ENCODE peak calls at places on chromosomes 11 and 22, in eight cellular contexts. A is NAMALWA, D is heart right ventricle, V is HEK293T, Y is astrocyte of the spinal cord, N is Daoy, K is activated gamma-delta T cell treated with Interleukin-2 at 50 U/mL for 16 hours, U is T-helper 2 cell. C is an unnamed sample.

GRCh38 chr22:23389271-23390071 is 190.6 kb downstream of the IGLL1 start:
- DNase-seq in A (no peak), D (no peak), V (no peak), Y (no peak), N (no peak), K (no peak), U (no peak), C (no peak)

GRCh38 chr11:118238397-118238796 is 13.6 kb upstream of the JAML start:
- DNase-seq in A (no peak), D (no peak), V (no peak), Y (no peak), N (no peak), K (no peak), U (no peak), C (no peak)

GRCh38 chr11:71543866-71544265 is 4.4 kb upstream of the KRTAP5-9 start:
- DNase-seq in A (no peak), D (no peak), V (no peak), Y (no peak), N (no peak), K (no peak), U (no peak), C (no peak)

GRCh38 chr11:115901069-115901468 is 396.9 kb upstream of the CADM1 start:
- DNase-seq in A (no peak), D (no peak), V (no peak), Y (no peak), N (no peak), K (no peak), U (no peak), C (no peak)

GRCh38 chr11:17293308-17293707 is 16.8 kb downstream of the NUCB2 start:
- DNase-seq in A (no peak), D (no peak), V (no peak), Y (no peak), N (no peak), K (no peak), U (no peak), C (no peak)

GRCh38 chr22:46754826-46755225 is 7.6 kb upstream of the TBC1D22A start:
- DNase-seq in A (no peak), D (no peak), V (no peak), Y (no peak), N (no peak), K (no peak), U (no peak), C (no peak)

GRCh38 chr11:110786226-110786902 is 74.1 kb upstream of the ARHGAP20 start:
- DNase-seq in A (no peak), D (no peak), V (no peak), Y (no peak), N (no peak), K (no peak), U (no peak), C (no peak)

GRCh38 chr11:20035701-20036601 is 124.3 kb downstream of the DBX1 start:
- DNase-seq in A (no peak), D (no peak), V (no peak), Y (peak), N (peak), K (no peak), U (no peak), C (no peak)

GRCh38 chr11:22670803-22671202 is 4.4 kb downstream of the GAS2 start:
- DNase-seq in A (peak), D (no peak), V (no peak), Y (no peak), N (peak), K (no peak), U (no peak), C (no peak)

GRCh38 chr11:71499546-71499945 is 27.5 kb upstream of the KRTAP5-7 start:
- DNase-seq in A (no peak), D (no peak), V (no peak), Y (no peak), N (peak), K (no peak), U (no peak), C (no peak)

GRCh38 chr11:123054301-123055065 is 7.5 kb downstream of the HSPA8 start:
- DNase-seq in A (peak), D (no peak), V (peak), Y (peak), N (peak), K (no peak), U (no peak), C (peak)

GRCh38 chr11:110196241-110196754 is 100.1 kb downstream of the RDX start:
- DNase-seq in A (no peak), D (no peak), V (no peak), Y (peak), N (peak), K (no peak), U (no peak), C (no peak)

GRCh38 chr22:29994027-29994715 is 86.1 kb upstream of the HORMAD2 start:
- DNase-seq in A (no peak), D (no peak), V (no peak), Y (peak), N (peak), K (no peak), U (no peak), C (no peak)

GRCh38 chr11:111966678-111967077 is 29.5 kb downstream of the DIXDC1 start:
- DNase-seq in A (no peak), D (no peak), V (no peak), Y (no peak), N (no peak), K (no peak), U (no peak), C (no peak)

GRCh38 chr22:24875862-24876506 is 70.0 kb downstream of the SGSM1 start:
- DNase-seq in A (peak), D (no peak), V (peak), Y (no peak), N (peak), K (no peak), U (no peak), C (no peak)

GRCh38 chr11:25612806-25613205 is 719.1 kb upstream of the ANO3 start:
- DNase-seq in A (no peak), D (no peak), V (no peak), Y (no peak), N (no peak), K (no peak), U (no peak), C (no peak)

GRCh38 chr11:99693941-99694492 is 673.3 kb downstream of the CNTN5 start:
- DNase-seq in A (no peak), D (no peak), V (no peak), Y (peak), N (peak), K (no peak), U (no peak), C (no peak)

GRCh38 chr22:20198527-20199319 is 47.9 kb upstream of the CCDC188 start:
- DNase-seq in A (no peak), D (no peak), V (peak), Y (no peak), N (no peak), K (no peak), U (no peak), C (no peak)

GRCh38 chr11:34161812-34162506 is 56.5 kb downstream of the NAT10 start:
- DNase-seq in A (no peak), D (no peak), V (no peak), Y (no peak), N (peak), K (peak), U (no peak), C (no peak)

GRCh38 chr11:64359712-64360402 is 895 bp downstream of the RPS6KA4 start:
- DNase-seq in A (no peak), D (no peak), V (no peak), Y (no peak), N (no peak), K (no peak), U (no peak), C (no peak)

GRCh38 chr11:113974741-113975470 is at the start of gene HTR3A:
- DNase-seq in A (no peak), D (peak), V (peak), Y (no peak), N (peak), K (no peak), U (no peak), C (no peak)

GRCh38 chr22:32940736-32941135 is 117.4 kb downstream of the SYN3 start:
- DNase-seq in A (no peak), D (no peak), V (no peak), Y (no peak), N (no peak), K (no peak), U (no peak), C (no peak)

GRCh38 chr22:49151256-49152131 is 676.2 kb downstream of the BRD1 start:
- DNase-seq in A (no peak), D (no peak), V (no peak), Y (no peak), N (no peak), K (no peak), U (no peak), C (no peak)

GRCh38 chr11:1150095-1150494 is 7.7 kb upstream of the MUC5AC start:
- DNase-seq in A (no peak), D (peak), V (no peak), Y (no peak), N (no peak), K (no peak), U (no peak), C (no peak)

GRCh38 chr22:41110968-41111367 is 18.6 kb downstream of the EP300 start:
- DNase-seq in A (no peak), D (no peak), V (no peak), Y (no peak), N (no peak), K (no peak), U (no peak), C (no peak)

GRCh38 chr11:43212279-43212678 is 99.5 kb upstream of the API5 start:
- DNase-seq in A (no peak), D (no peak), V (no peak), Y (no peak), N (no peak), K (no peak), U (no peak), C (peak)

GRCh38 chr22:27775087-27775697 is 26.4 kb downstream of the MN1 start:
- DNase-seq in A (no peak), D (no peak), V (no peak), Y (no peak), N (peak), K (no peak), U (no peak), C (no peak)

GRCh38 chr22:39482768-39483167 is 19.3 kb upstream of the MIEF1 start:
- DNase-seq in A (no peak), D (no peak), V (no peak), Y (no peak), N (no peak), K (no peak), U (no peak), C (no peak)

GRCh38 chr11:119051440-119052162 is 5.4 kb downstream of the HYOU1 start:
- DNase-seq in A (no peak), D (no peak), V (no peak), Y (no peak), N (no peak), K (no peak), U (no peak), C (no peak)

GRCh38 chr11:123060265-123061000 is 1.5 kb downstream of the HSPA8 start:
- DNase-seq in A (peak), D (no peak), V (no peak), Y (no peak), N (no peak), K (no peak), U (no peak), C (no peak)

GRCh38 chr11:130700092-130700491 is 216.2 kb downstream of the SNX19 start:
- DNase-seq in A (no peak), D (no peak), V (no peak), Y (no peak), N (no peak), K (no peak), U (no peak), C (no peak)

GRCh38 chr11:126076641-126077040 is 14.0 kb upstream of the CDON start:
- DNase-seq in A (no peak), D (no peak), V (no peak), Y (no peak), N (no peak), K (no peak), U (no peak), C (no peak)

GRCh38 chr11:94558468-94558867 is 8.7 kb upstream of the PIWIL4 start:
- DNase-seq in A (no peak), D (no peak), V (no peak), Y (no peak), N (no peak), K (no peak), U (no peak), C (no peak)

GRCh38 chr11:108486828-108487227 is 11.4 kb downstream of the POGLUT3 start:
- DNase-seq in A (no peak), D (no peak), V (no peak), Y (no peak), N (no peak), K (no peak), U (no peak), C (no peak)

GRCh38 chr11:45755281-45755859 is 49.6 kb upstream of the SLC35C1 start:
- DNase-seq in A (no peak), D (peak), V (no peak), Y (no peak), N (no peak), K (no peak), U (no peak), C (no peak)

GRCh38 chr11:72375241-72375640 is 59.1 kb downstream of the CLPB start:
- DNase-seq in A (no peak), D (no peak), V (no peak), Y (no peak), N (no peak), K (no peak), U (no peak), C (no peak)

GRCh38 chr11:68767672-68768071 is 16.4 kb upstream of the TESMIN start:
- DNase-seq in A (no peak), D (no peak), V (no peak), Y (no peak), N (no peak), K (no peak), U (no peak), C (no peak)

GRCh38 chr22:38398609-38399401 is 56.2 kb downstream of the KCNJ4 start:
- DNase-seq in A (peak), D (peak), V (peak), Y (peak), N (peak), K (peak), U (peak), C (no peak)

GRCh38 chr11:45664376-45665205 is 831 bp downstream of the CHST1 start:
- DNase-seq in A (no peak), D (no peak), V (peak), Y (no peak), N (no peak), K (no peak), U (no peak), C (no peak)

GRCh38 chr11:102269927-102270326 is 47.4 kb upstream of the BIRC3 start:
- DNase-seq in A (no peak), D (no peak), V (no peak), Y (peak), N (peak), K (no peak), U (no peak), C (no peak)